ENCODE peak calls at places on chromosome 11, in ten cellular contexts. Z is ovary, H is cardiac fibroblast, C is Caco-2, X is choroid plexus epithelial cell, A is psoas muscle, B is foreskin fibroblast, O is OCI-LY7, V is cardiac muscle cell, N is endothelial cell. Y is an unnamed sample.

GRCh38 chr11:18617688-18618340 is 16.3 kb downstream of the SPTY2D1 start:
- DNase-seq in Z (no peak), H (peak), C (no peak), X (peak), A (no peak), B (no peak), O (no peak), V (no peak), N (no peak), Y (no peak)

GRCh38 chr11:65700377-65700776 is 11.7 kb upstream of the KAT5 start:
- DNase-seq in Z (no peak), H (no peak), C (no peak), X (no peak), A (no peak), B (no peak), O (no peak), V (no peak), N (no peak), Y (no peak)

GRCh38 chr11:88320149-88320559 is 17.4 kb downstream of the CTSC start:
- DNase-seq in Z (no peak), H (peak), C (no peak), X (peak), A (no peak), B (peak), O (no peak), V (no peak), N (no peak), Y (no peak)

GRCh38 chr11:2803186-2804057 is 82.2 kb downstream of the CDKN1C start:
- DNase-seq in Z (peak), H (no peak), C (no peak), X (no peak), A (peak), B (no peak), O (no peak), V (no peak), N (no peak), Y (peak)

GRCh38 chr11:100676901-100677300 is 10.2 kb upstream of the ARHGAP42 start:
- DNase-seq in Z (no peak), H (no peak), C (no peak), X (peak), A (no peak), B (no peak), O (no peak), V (no peak), N (no peak), Y (no peak)

GRCh38 chr11:2561283-2562180 is 116.7 kb downstream of the KCNQ1 start:
- DNase-seq in Z (no peak), H (no peak), C (no peak), X (no peak), A (peak), B (no peak), O (no peak), V (no peak), N (no peak), Y (peak)

GRCh38 chr11:102495161-102496042 is 35.1 kb downstream of the MMP7 start:
- DNase-seq in Z (no peak), H (peak), C (peak), X (peak), A (no peak), B (peak), O (peak), V (peak), N (peak), Y (no peak)

GRCh38 chr11:128772814-128773213 is 78.9 kb downstream of the FLI1 start:
- DNase-seq in Z (no peak), H (no peak), C (no peak), X (no peak), A (peak), B (no peak), O (peak), V (no peak), N (no peak), Y (no peak)

GRCh38 chr11:107704432-107704831 is 7.4 kb downstream of the SLN start:
- DNase-seq in Z (no peak), H (peak), C (no peak), X (peak), A (no peak), B (peak), O (no peak), V (no peak), N (no peak), Y (no peak)

GRCh38 chr11:133081730-133082452 is 450.4 kb downstream of the OPCML start:
- DNase-seq in Z (no peak), H (no peak), C (no peak), X (no peak), A (no peak), B (no peak), O (no peak), V (peak), N (peak), Y (peak)

GRCh38 chr11:133075351-133075750 is 456.9 kb downstream of the OPCML start:
- DNase-seq in Z (no peak), H (no peak), C (no peak), X (no peak), A (no peak), B (no peak), O (no peak), V (no peak), N (no peak), Y (no peak)

GRCh38 chr11:133081020-133081419 is 451.3 kb downstream of the OPCML start:
- DNase-seq in Z (no peak), H (no peak), C (no peak), X (no peak), A (no peak), B (no peak), O (no peak), V (no peak), N (no peak), Y (no peak)

GRCh38 chr11:133078012-133078411 is 454.3 kb downstream of the OPCML start:
- DNase-seq in Z (no peak), H (no peak), C (no peak), X (no peak), A (no peak), B (no peak), O (no peak), V (no peak), N (no peak), Y (no peak)

DNA sequence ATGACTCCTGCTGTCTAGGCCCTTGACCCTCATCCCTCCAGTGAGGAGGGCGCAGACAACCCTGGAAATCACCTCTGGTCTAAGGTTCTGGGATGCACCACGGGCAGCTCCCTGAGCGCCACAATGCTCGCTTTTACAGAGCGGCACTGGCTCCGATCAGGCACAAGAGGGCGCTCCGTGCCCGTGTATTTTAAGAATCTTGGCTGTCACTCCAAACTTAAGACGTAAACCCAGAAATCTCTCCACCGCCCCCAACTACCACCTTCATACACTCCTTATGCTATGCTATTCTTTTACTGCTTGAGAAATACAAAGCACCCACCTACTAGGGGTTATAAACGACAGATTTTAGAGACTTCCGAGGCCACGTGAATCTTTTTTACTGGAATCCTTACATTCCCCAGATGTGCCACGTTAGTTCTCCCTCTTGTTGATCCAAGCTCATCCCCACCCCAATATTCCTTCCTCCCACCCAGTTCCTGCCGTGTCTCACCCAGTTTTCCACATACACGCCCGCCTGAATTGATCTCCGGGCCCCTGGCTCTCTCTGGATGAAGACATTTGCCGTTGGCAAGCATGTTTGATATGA is 453.6 kb downstream of the OPCML start:
- DNase-seq in Z (no peak), H (peak), C (peak), X (peak), A (peak), B (peak), O (peak), V (peak), N (peak), Y (peak)
- TF ChIP-seq CTCF in Z (no peak), H (peak), C (peak), X (peak), A (peak), B (peak), O (peak), V (peak), N (peak), Y (peak)

DNA sequence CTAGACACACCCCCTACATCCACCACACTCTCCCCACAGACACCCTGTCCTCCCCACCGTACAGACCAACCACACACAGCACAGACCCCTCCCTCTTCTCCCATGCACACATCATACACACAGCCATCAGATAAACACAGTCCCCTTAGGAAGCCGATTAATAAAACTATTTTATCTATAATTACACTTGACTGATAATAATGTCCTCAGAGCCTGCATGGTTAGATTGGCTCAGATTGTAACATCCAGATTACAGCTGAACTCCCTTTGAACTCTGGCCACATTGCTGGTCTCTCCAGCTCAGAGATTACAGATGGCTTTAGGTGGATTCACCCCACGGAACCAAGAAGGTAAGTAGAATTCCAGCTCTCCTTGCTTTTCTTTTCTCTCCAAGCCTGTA is 9.5 kb upstream of the ELF5 start:
- DNase-seq in Z (no peak), H (no peak), C (no peak), X (no peak), A (no peak), B (no peak), O (no peak), V (no peak), N (no peak), Y (no peak)
- TF ChIP-seq CTCF in Z (no peak), H (no peak), C (no peak), X (no peak), A (no peak), B (no peak), O (no peak), V (no peak), N (no peak), Y (no peak)

DNA sequence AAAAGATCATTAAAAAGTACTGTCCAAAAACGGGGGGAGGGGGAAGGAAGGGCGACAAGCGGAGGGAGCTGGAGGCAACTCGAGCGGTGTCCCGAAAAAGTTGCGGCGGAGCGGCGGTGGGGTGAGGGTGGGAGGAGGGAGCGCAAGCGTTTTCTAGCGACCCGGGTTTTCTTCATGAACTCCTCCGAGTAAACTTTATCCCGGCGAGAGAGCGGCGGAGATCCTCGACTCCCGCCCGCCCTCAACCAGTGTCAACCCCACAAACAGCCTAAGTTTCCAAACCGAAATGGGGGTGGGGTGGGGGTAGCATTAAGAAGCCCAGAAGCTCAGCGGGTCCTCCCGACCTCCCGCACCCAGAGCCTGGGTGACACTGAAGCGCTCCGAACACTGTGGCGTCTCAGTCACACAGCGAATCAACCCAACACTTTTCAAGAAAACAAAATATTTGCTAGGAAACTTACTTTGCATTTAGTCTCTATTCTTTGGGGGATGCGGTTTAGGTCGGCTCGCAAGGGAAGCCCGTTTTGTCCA is 132.9 kb upstream of the C11orf58 start:
- DNase-seq in Z (no peak), H (no peak), C (peak), X (no peak), A (peak), B (no peak), O (no peak), V (peak), N (peak), Y (peak)
- TF ChIP-seq CTCF in Z (no peak), H (no peak), C (no peak), X (no peak), A (no peak), B (no peak), O (no peak), V (no peak), N (no peak), Y (no peak)

DNA sequence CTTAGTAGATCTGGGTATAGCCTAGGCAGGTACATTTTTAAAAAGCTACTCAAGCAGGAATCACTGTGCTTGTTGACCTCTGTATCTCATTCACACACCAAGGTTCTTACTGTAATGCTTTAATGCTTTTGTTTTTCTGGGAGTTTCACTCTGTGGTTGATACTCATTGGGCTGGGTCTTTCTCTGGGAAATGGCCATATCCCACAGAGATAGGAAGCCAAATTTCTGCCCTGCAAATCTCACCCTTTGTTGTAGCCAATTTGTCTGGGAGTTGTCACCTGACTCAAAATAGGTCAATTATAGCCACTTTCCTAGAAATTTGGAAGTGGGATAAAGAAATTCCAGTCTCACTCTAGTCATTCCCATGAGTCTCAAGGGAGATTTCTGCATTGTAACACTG is 195.8 kb upstream of the BDNF start:
- DNase-seq in Z (no peak), H (no peak), C (no peak), X (no peak), A (no peak), B (no peak), O (no peak), V (no peak), N (no peak), Y (no peak)
- TF ChIP-seq CTCF in Z (no peak), H (no peak), C (no peak), X (no peak), A (no peak), B (no peak), O (no peak), V (no peak), N (no peak), Y (no peak)

DNA sequence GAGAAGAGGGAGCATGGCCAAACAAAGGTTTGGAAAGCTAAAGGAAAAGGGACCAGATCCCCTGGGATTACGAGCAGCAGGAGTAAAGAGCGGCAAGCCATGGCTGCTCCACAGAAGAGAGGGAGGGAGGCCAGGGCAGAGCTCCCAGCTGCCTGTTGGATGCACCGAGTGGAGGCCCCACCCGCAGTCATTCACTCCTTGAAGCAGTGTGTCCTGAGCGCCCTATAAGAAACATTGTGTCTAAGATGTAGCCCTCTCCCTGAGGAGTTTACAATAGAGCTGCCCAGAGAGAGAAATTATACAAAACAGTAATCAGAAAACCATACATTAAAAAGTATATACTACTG is 54.7 kb upstream of the CSNK2A3 start:
- DNase-seq in Z (no peak), H (no peak), C (no peak), X (no peak), A (no peak), B (no peak), O (no peak), V (no peak), N (no peak), Y (peak)
- TF ChIP-seq CTCF in Z (no peak), H (no peak), C (no peak), X (no peak), A (no peak), B (no peak), O (no peak), V (no peak), N (no peak), Y (no peak)

GRCh38 chr11:811446-812245 is 1.9 kb downstream of the RPLP2 start:
- DNase-seq in Z (no peak), H (no peak), C (no peak), X (peak), A (no peak), B (no peak), O (no peak), V (no peak), N (no peak), Y (no peak)
- TF ChIP-seq CTCF in Z (no peak), H (no peak), C (no peak), X (peak), A (peak), B (no peak), O (peak), V (peak), N (no peak), Y (no peak)

Y was measured in glutamatergic neuron.